ENCODE peak calls at places on chromosome 15, in seven cellular contexts. I is upper lobe of left lung, M is upper lobe of right lung, E is transverse colon, L is neuronal stem cell, G is cardiac muscle cell, W is right cardiac atrium. F is an unnamed sample. For H3K9me3, the result is how much of the 10 kb centered on the place peaks cover.

GRCh38 chr15:63843901-63844317 is 10.2 kb upstream of the HERC1 start:
- DNase-seq in I (no peak), M (no peak), E (no peak), L (no peak), G (peak), W (no peak), F (no peak)

GRCh38 chr15:85702321-85703230 is 92.1 kb downstream of the KLHL25 start:
- DNase-seq in I (no peak), M (no peak), E (no peak), L (no peak), G (peak), W (no peak), F (no peak)

GRCh38 chr15:48748535-48748934 is 62.3 kb downstream of the CEP152 start:
- DNase-seq in I (no peak), M (no peak), E (no peak), L (no peak), G (peak), W (no peak), F (no peak)

GRCh38 chr15:90952901-90953677 is 1.6 kb upstream of the RCCD1 start:
- DNase-seq in I (peak), M (no peak), E (no peak), L (no peak), G (no peak), W (peak), F (no peak)

GRCh38 chr15:60941448-60941847 is 287.7 kb downstream of the RORA start:
- DNase-seq in I (no peak), M (no peak), E (no peak), L (no peak), G (peak), W (no peak), F (no peak)

GRCh38 chr15:69555080-69555479 is 102.5 kb downstream of the RPLP1 start:
- DNase-seq in I (no peak), M (no peak), E (no peak), L (no peak), G (no peak), W (no peak), F (no peak)

GRCh38 chr15:66594344-66594743 is 28.5 kb upstream of the LCTL start:
- DNase-seq in I (no peak), M (no peak), E (no peak), L (no peak), G (no peak), W (peak), F (no peak)

GRCh38 chr15:69391046-69391757 is 22.9 kb upstream of the KIF23 start:
- DNase-seq in I (no peak), M (peak), E (no peak), L (no peak), G (no peak), W (no peak), F (no peak)

GRCh38 chr15:61383421-61383820 is 154.3 kb upstream of the RORA start:
- DNase-seq in I (no peak), M (no peak), E (no peak), L (no peak), G (peak), W (no peak), F (no peak)

GRCh38 chr15:70615435-70616310 is 147.7 kb downstream of the UACA start:
- DNase-seq in I (no peak), M (no peak), E (no peak), L (no peak), G (no peak), W (no peak), F (no peak)

GRCh38 chr15:60799885-60800728 is 321.2 kb upstream of the ICE2 start:
- DNase-seq in I (no peak), M (no peak), E (no peak), L (no peak), G (no peak), W (peak), F (no peak)

GRCh38 chr15:96356494-96357455 is 26.3 kb downstream of the NR2F2 start:
- DNase-seq in I (peak), M (peak), E (peak), L (peak), G (peak), W (peak), F (peak)

GRCh38 chr15:67176195-67176971 is 78.1 kb downstream of the AAGAB start:
- DNase-seq in I (no peak), M (peak), E (no peak), L (no peak), G (no peak), W (peak), F (no peak)

GRCh38 chr15:76006136-76006778 is 6.0 kb downstream of the NRG4 start:
- DNase-seq in I (no peak), M (no peak), E (no peak), L (no peak), G (peak), W (no peak), F (no peak)

GRCh38 chr15:97904196-97904572 is 56.3 kb upstream of the ARRDC4 start:
- DNase-seq in I (peak), M (peak), E (peak), L (peak), G (peak), W (peak), F (no peak)

GRCh38 chr15:52139599-52140462 is 27.3 kb upstream of the BCL2L10 start:
- DNase-seq in I (peak), M (peak), E (peak), L (peak), G (peak), W (peak), F (peak)

GRCh38 chr15:89936051-89936792 is 23.5 kb upstream of the ARPIN start:
- DNase-seq in I (no peak), M (no peak), E (no peak), L (no peak), G (no peak), W (no peak), F (no peak)

GRCh38 chr15:39273805-39274411 is 307.0 kb upstream of the THBS1 start:
- DNase-seq in I (no peak), M (no peak), E (no peak), L (no peak), G (peak), W (no peak), F (no peak)

GRCh38 chr15:57205027-57205855 is 171.1 kb upstream of the CGNL1 start:
- DNase-seq in I (no peak), M (no peak), E (no peak), L (no peak), G (no peak), W (no peak), F (no peak)

GRCh38 chr15:59349715-59350420 is 22.8 kb downstream of the MYO1E start:
- DNase-seq in I (no peak), M (no peak), E (peak), L (no peak), G (peak), W (no peak), F (no peak)

GRCh38 chr15:35111861-35112260 is 26.8 kb upstream of the NANOGP8 start:
- DNase-seq in I (no peak), M (no peak), E (no peak), L (no peak), G (no peak), W (no peak), F (no peak)

GRCh38 chr15:58447244-58448010 is 15.6 kb downstream of the LIPC start:
- DNase-seq in I (no peak), M (no peak), E (no peak), L (no peak), G (peak), W (peak), F (no peak)

GRCh38 chr15:70195808-70196304 is 98.1 kb upstream of the TLE3 start:
- DNase-seq in I (peak), M (peak), E (peak), L (no peak), G (peak), W (peak), F (no peak)

GRCh38 chr15:58498821-58499580 is 67.2 kb downstream of the LIPC start:
- DNase-seq in I (no peak), M (no peak), E (no peak), L (no peak), G (peak), W (peak), F (no peak)

GRCh38 chr15:77831989-77832388 is 199.3 kb upstream of the LINGO1 start:
- DNase-seq in I (no peak), M (peak), E (no peak), L (no peak), G (peak), W (no peak), F (no peak)

GRCh38 chr15:66894986-66895780 is 170.2 kb upstream of the SMAD3 start:
- DNase-seq in I (no peak), M (no peak), E (no peak), L (no peak), G (no peak), W (no peak), F (no peak)

GRCh38 chr15:90677807-90678790 is 39.0 kb upstream of the BLM start:
- DNase-seq in I (no peak), M (no peak), E (peak), L (no peak), G (no peak), W (no peak), F (no peak)

GRCh38 chr15:66047321-66048024 is 178.2 kb downstream of the RAB11A start:
- DNase-seq in I (no peak), M (no peak), E (no peak), L (no peak), G (no peak), W (no peak), F (no peak)

GRCh38 chr15:38335106-38335505 is 82.5 kb downstream of the SPRED1 start:
- DNase-seq in I (no peak), M (no peak), E (no peak), L (peak), G (no peak), W (no peak), F (no peak)

GRCh38 chr15:56996746-56997470 is 78.5 kb downstream of the TCF12 start:
- DNase-seq in I (no peak), M (no peak), E (no peak), L (no peak), G (peak), W (no peak), F (no peak)

GRCh38 chr15:58755350-58755749 is 5.8 kb upstream of the ADAM10 start:
- DNase-seq in I (no peak), M (no peak), E (no peak), L (no peak), G (no peak), W (no peak), F (no peak)

GRCh38 chr15:91952216-91952615 is 98.7 kb downstream of the SLCO3A1 start:
- DNase-seq in I (no peak), M (no peak), E (no peak), L (no peak), G (no peak), W (no peak), F (no peak)

GRCh38 chr15:50181206-50181982 is 602 bp upstream of the SLC27A2 start:
- DNase-seq in I (no peak), M (no peak), E (no peak), L (no peak), G (no peak), W (no peak), F (no peak)

DNA sequence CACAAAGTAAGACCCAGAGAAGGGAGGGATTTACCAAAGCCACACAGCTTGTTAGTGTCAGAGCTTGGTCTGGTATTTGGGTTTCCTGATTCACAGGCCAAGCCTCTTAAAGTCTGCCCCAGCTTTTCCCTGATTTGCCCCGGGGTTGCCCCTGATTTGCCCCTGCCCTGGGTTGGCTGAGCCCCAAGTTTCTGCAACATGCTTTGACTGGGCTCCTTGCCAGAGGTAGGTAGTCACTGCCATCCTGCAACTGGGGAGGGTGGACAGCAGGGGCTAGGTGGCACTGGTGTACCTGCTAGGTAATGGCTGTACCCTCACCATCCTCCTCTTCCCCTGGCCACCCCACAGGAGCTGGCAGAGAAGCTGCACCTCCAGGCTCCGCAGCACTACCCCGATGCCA is 2.5 kb downstream of the MPI start:
- DNase-seq in I (no peak), M (no peak), E (peak), L (no peak), G (no peak), W (no peak), F (no peak)
- H3K9me3 ChIP-seq in I (under half), M (under half), E (under half), L (under half), G (under half), W (under half), F (under half)

GRCh38 chr15:25248583-25249235 is 190.1 kb downstream of the UBE3A start:
- DNase-seq in I (no peak), M (peak), E (peak), L (no peak), G (no peak), W (peak), F (peak)

GRCh38 chr15:25251700-25252390 is 187.0 kb downstream of the UBE3A start:
- DNase-seq in I (no peak), M (peak), E (peak), L (no peak), G (no peak), W (peak), F (no peak)

GRCh38 chr15:25249236-25250010 is 189.4 kb downstream of the UBE3A start:
- DNase-seq in I (no peak), M (peak), E (peak), L (no peak), G (no peak), W (peak), F (no peak)

GRCh38 chr15:25250011-25250596 is 188.7 kb downstream of the UBE3A start:
- DNase-seq in I (no peak), M (no peak), E (peak), L (no peak), G (no peak), W (peak), F (no peak)

GRCh38 chr15:25250906-25251622 is 187.8 kb downstream of the UBE3A start:
- DNase-seq in I (no peak), M (peak), E (no peak), L (no peak), G (no peak), W (peak), F (no peak)
- H3K9me3 ChIP-seq in I (under half), M (under half), E (under half), L (under half), G (under half), W (under half), F (under half)

GRCh38 chr15:55958349-55958748 is 35.1 kb downstream of the NEDD4 start:
- DNase-seq in I (no peak), M (no peak), E (no peak), L (no peak), G (no peak), W (no peak), F (no peak)
- H3K9me3 ChIP-seq in I (under half), M (under half), E (under half), L (under half), G (under half), W (under half), F (under half)

GRCh38 chr15:47300035-47300434 is 417.3 kb upstream of the SEMA6D start:
- DNase-seq in I (no peak), M (no peak), E (no peak), L (no peak), G (no peak), W (no peak), F (no peak)
- H3K9me3 ChIP-seq in I (under half), M (under half), E (under half), L (under half), G (under half), W (under half), F (under half)

DNA sequence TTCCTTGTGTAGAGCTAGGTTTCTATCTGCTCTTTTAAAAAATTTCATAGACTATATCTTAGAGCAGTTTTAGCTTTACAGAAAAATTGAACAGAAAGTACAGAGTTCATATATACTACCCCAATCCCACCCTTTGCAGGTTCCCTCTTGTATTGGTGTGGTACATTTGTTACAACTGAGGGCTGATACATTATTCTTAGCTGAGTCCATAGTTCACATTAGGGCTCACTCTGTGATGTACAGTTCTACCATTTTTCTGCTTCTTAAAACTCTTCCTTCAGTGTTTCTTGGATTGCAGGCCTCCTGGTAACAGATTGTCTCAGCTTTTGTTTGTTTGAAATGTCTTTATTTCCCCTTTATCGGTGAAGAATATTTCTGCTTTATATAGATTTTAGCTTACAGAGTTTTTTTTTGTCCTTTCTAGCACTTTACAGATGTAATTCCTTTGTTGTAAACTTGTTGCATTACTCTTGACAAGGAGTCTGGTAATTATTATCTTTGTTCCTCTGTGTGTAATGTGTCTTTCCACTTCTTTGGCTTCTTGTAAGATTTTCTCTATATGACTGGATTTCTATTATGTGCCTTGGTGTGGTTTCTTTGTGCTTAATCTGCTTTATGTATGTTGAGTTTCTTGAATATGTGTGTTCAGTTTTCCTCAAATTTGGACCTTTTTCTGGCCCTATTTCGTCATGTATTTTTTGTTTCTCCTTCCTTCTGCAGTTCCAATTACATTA is 25.3 kb downstream of the MEF2A start:
- DNase-seq in I (no peak), M (no peak), E (no peak), L (no peak), G (no peak), W (no peak), F (no peak)
- H3K9me3 ChIP-seq in I (under half), M (under half), E (under half), L (under half), G (under half), W (under half), F (under half)

GRCh38 chr15:101179341-101180153 is 72.3 kb downstream of the CHSY1 start:
- DNase-seq in I (peak), M (no peak), E (no peak), L (no peak), G (no peak), W (peak), F (no peak)
- H3K9me3 ChIP-seq in I (under half), M (under half), E (under half), L (under half), G (under half), W (under half), F (under half)

GRCh38 chr15:73928971-73929627 is 2.8 kb downstream of the LOXL1 start:
- DNase-seq in I (no peak), M (no peak), E (no peak), L (no peak), G (no peak), W (peak), F (no peak)
- H3K9me3 ChIP-seq in I (under half), M (under half), E (under half), L (under half), G (under half), W (under half), F (under half)

GRCh38 chr15:25181290-25182097 is 226.7 kb downstream of the SNRPN start:
- DNase-seq in I (peak), M (peak), E (peak), L (no peak), G (no peak), W (peak), F (peak)

GRCh38 chr15:25182098-25182478 is 227.3 kb downstream of the SNRPN start:
- DNase-seq in I (peak), M (peak), E (no peak), L (no peak), G (no peak), W (peak), F (peak)

GRCh38 chr15:25179673-25180511 is 225.1 kb downstream of the SNRPN start:
- DNase-seq in I (no peak), M (peak), E (peak), L (no peak), G (no peak), W (peak), F (no peak)

GRCh38 chr15:25178835-25179672 is 224.3 kb downstream of the SNRPN start:
- DNase-seq in I (peak), M (peak), E (peak), L (no peak), G (no peak), W (no peak), F (no peak)

GRCh38 chr15:25180606-25181289 is 226.0 kb downstream of the SNRPN start:
- DNase-seq in I (peak), M (peak), E (peak), L (no peak), G (no peak), W (peak), F (peak)
- H3K9me3 ChIP-seq in I (under half), M (under half), E (under half), L (under half), G (under half), W (under half), F (under half)